ENCODE peak calls at places on chromosomes 1 and 21, in six cellular contexts. C is neural progenitor cell; E is prostate gland; R is CD8-positive, alpha-beta T cell; Z is fibroblast of villous mesenchyme; M is PC-9. H is an unnamed sample.

GRCh38 chr1:168535536-168535935 is 8.3 kb downstream of the XCL2 start:
- DNase-seq in C (no peak), R (no peak), M (no peak), E (no peak), Z (no peak), H (no peak)

GRCh38 chr1:31621872-31622730 is 4.6 kb downstream of the HCRTR1 start:
- DNase-seq in E (no peak), Z (no peak), C (no peak), M (no peak), R (no peak), H (no peak)

GRCh38 chr1:81811757-81812371 is 11.1 kb downstream of the ADGRL2 start:
- DNase-seq in M (no peak), E (no peak), R (no peak), Z (peak), C (no peak), H (no peak)

GRCh38 chr1:112849425-112849966 is 106.5 kb downstream of the SLC16A1 start:
- DNase-seq in C (peak), E (no peak), M (peak), R (no peak), Z (peak), H (peak)

GRCh38 chr21:44003307-44003966 is 8.7 kb upstream of the TRAPPC10 start:
- DNase-seq in C (no peak), M (no peak), R (no peak), E (no peak), Z (no peak), H (no peak)

GRCh38 chr1:231971397-231972233 is 345.0 kb downstream of the DISC1 start:
- DNase-seq in E (no peak), Z (peak), C (no peak), M (no peak), R (no peak), H (peak)

GRCh38 chr1:1204425-1204920 is 1.9 kb downstream of the TNFRSF18 start:
- DNase-seq in Z (no peak), E (no peak), C (no peak), R (no peak), M (no peak), H (no peak)

GRCh38 chr1:3717041-3717714 is 35.1 kb upstream of the CCDC27 start:
- DNase-seq in E (peak), M (no peak), C (no peak), Z (no peak), R (no peak), H (no peak)

GRCh38 chr1:67429011-67429527 is 1.1 kb downstream of the SERBP1 start:
- DNase-seq in M (peak), C (peak), Z (peak), R (no peak), E (peak), H (peak)

GRCh38 chr1:191579019-191579418 is 579.2 kb upstream of the RGS18 start:
- DNase-seq in Z (peak), C (no peak), R (no peak), M (no peak), E (no peak), H (peak)

GRCh38 chr1:206456577-206457375 is 13.5 kb upstream of the IKBKE start:
- DNase-seq in E (no peak), C (no peak), R (no peak), M (no peak), Z (peak), H (no peak)

GRCh38 chr1:179230251-179230650 is 774 bp upstream of the ABL2 start:
- DNase-seq in E (no peak), R (no peak), M (no peak), Z (peak), C (no peak), H (peak)

GRCh38 chr1:176111835-176112234 is 95.3 kb downstream of the COP1 start:
- DNase-seq in Z (no peak), M (no peak), C (no peak), R (no peak), E (no peak), H (no peak)

GRCh38 chr1:120178799-120179419 is 2.6 kb upstream of the SEC22B start:
- DNase-seq in E (no peak), Z (peak), M (no peak), C (peak), R (no peak), H (peak)

GRCh38 chr1:34549199-34549598 is 205.6 kb upstream of the GJB5 start:
- DNase-seq in C (peak), M (peak), E (peak), R (no peak), Z (no peak), H (no peak)

GRCh38 chr21:26844258-26845065 is 747 bp downstream of the ADAMTS1 start:
- DNase-seq in E (peak), C (peak), Z (no peak), M (no peak), R (no peak), H (peak)

GRCh38 chr1:31390071-31390470 is 17.2 kb upstream of the FABP3 start:
- DNase-seq in E (peak), C (no peak), Z (no peak), R (no peak), M (peak), H (no peak)

GRCh38 chr1:151568626-151569088 is 28.5 kb downstream of the TUFT1 start:
- DNase-seq in M (no peak), R (peak), C (no peak), E (no peak), Z (no peak), H (no peak)

GRCh38 chr21:45974073-45975016 is 7.2 kb upstream of the COL6A1 start:
- DNase-seq in R (no peak), M (peak), C (peak), Z (peak), E (no peak), H (peak)

GRCh38 chr1:56413671-56414199 is 165.6 kb downstream of the PLPP3 start:
- DNase-seq in Z (no peak), C (no peak), M (no peak), R (no peak), E (no peak), H (no peak)

GRCh38 chr1:93304716-93305138 is 41.0 kb upstream of the DR1 start:
- DNase-seq in R (peak), C (peak), M (peak), E (peak), Z (peak), H (peak)

GRCh38 chr1:180982424-180982823 is 40.2 kb downstream of the STX6 start:
- DNase-seq in C (no peak), M (no peak), Z (no peak), R (no peak), E (no peak), H (no peak)

GRCh38 chr1:23727362-23727811 is 15.9 kb upstream of the ELOA start:
- DNase-seq in Z (peak), C (no peak), M (no peak), E (peak), R (no peak), H (peak)

GRCh38 chr21:44926364-44927101 is 5.8 kb upstream of the ITGB2 start:
- DNase-seq in M (no peak), Z (no peak), E (no peak), C (no peak), R (no peak), H (no peak)

GRCh38 chr1:204529371-204529895 is 13.2 kb downstream of the MDM4 start:
- DNase-seq in C (no peak), E (no peak), M (no peak), R (no peak), Z (no peak), H (no peak)
- TF ChIP-seq CTCF in C (peak), E (no peak), M (no peak), R (no peak), Z (no peak), H (no peak)

GRCh38 chr1:107871259-107871658 is 93.7 kb downstream of the VAV3 start:
- DNase-seq in R (no peak), C (no peak), E (no peak), Z (no peak), M (no peak), H (no peak)
- TF ChIP-seq CTCF in R (no peak), C (no peak), E (no peak), Z (no peak), M (no peak), H (no peak)

DNA sequence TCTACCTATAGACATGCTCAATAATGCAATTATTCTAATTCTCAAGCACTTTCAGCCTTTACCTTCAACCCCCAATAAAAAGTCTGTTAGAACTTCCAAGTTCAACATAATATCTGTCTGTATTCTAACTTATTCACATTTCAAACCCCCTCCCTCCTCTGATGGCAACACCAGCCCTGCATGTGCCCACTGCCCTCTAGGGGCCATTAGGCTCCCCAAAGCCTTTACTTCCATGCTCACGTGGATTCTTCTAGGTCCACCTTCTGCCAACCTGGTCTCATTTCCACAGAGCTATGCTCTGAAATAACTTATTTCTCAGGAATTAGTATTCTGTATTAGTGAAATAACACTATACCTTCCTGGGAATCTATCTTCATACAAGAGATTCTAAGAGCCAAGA is 22.2 kb upstream of the KPRP start:
- DNase-seq in C (no peak), R (no peak), Z (no peak), M (no peak), E (no peak), H (no peak)
- TF ChIP-seq CTCF in C (no peak), R (no peak), Z (no peak), M (peak), E (no peak), H (no peak)

GRCh38 chr1:6523566-6523965 is 30.7 kb downstream of the NOL9 start:
- DNase-seq in R (no peak), C (peak), E (no peak), Z (peak), M (peak), H (peak)
- TF ChIP-seq CTCF in R (peak), C (peak), E (peak), Z (peak), M (peak), H (peak)

DNA sequence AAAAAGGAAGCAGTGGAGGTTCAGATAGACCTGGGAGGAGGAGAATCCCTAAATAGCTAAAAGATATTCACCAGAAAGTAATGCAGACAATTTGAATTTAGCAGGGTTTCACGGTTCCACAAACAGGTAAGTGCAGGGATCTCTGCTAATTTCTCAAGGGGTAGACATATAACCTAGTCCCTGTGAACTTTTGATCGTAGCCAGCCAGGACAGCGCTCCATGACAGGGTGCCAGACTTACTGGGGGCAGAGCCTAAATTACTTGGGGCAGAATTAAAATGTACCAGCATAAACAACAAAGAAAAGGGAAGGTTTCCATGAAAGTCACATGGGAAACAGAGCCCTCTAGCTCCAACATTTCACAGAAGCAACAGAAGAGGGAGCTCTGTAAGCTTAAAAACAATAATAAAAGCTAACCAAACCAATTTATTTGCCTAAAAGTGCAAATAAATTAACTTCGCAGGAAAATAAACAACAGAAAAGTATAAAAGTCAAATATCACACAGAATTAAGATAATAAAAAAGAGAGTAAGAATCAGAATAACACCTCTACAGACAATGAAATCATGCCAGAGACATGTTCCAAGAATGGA is 198.3 kb downstream of the DUSP10 start:
- DNase-seq in C (peak), R (no peak), Z (peak), E (no peak), M (peak), H (peak)
- TF ChIP-seq CTCF in C (peak), R (peak), Z (peak), E (peak), M (peak), H (peak)

DNA sequence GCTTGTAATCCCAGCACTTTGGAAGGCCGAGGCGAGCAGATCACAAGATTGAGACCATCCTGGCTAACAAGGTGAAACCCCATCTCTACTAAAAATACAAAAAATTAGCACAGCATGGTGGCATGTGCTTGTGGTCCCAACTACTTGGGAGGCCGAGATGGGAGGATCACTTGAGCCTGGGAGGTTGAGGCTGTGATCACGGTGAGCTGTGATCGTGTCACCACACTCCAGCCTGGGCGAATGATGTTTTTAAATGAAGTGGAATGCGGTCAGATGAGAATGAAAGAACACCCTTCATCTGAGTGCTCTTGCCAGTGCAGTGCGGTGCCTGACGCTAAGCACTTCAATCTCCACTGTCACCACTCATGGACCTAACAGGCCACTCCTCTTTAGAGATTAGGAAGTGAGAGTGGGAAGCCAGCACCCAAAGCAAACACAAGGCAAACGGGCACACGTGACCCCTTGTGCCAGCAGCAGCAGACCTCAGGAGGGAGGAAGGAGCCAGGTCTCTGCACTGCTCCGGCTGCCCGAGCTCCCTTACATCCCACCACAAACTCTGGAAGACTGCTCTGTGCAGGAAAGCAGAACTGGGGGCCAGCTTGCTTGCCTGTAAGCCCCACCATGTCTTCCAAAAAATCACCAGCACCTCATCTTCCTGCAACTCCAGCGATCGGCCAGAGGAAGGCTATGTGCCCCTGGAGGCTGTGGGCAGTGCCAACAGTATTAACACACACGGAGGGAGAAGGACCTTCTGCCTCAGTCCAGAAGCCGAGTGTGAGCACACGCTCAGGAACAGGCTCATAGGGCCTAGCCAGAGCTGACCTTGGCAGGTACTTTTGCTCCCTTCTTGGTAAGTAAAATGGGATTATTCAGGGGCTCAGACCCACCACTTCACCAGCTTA is 9.7 kb downstream of the CTNNBIP1 start:
- DNase-seq in E (peak), R (no peak), Z (no peak), C (no peak), M (no peak), H (no peak)
- TF ChIP-seq CTCF in E (no peak), R (no peak), Z (no peak), C (no peak), M (no peak), H (no peak)